ENCODE peak calls at places on chromosome 6, in seven cellular contexts. U is GM23248, O is heart right ventricle, C is A549, K is adipocyte, J is mammary epithelial cell, Y is psoas muscle. P is an unnamed sample.

GRCh38 chr6:149094156-149094555 is 223.4 kb upstream of the TAB2 start:
- DNase-seq in U (peak; percentile 27), O (no peak), C (no peak), K (peak; percentile 48), J (no peak), Y (no peak), P (no peak)

GRCh38 chr6:76792394-76792793 is 670.9 kb downstream of the HTR1B start:
- DNase-seq in U (peak; percentile 45), O (no peak), C (no peak), K (peak; percentile 44), J (peak; percentile 56), Y (no peak), P (no peak)

GRCh38 chr6:129875610-129876515 is 14.7 kb upstream of the TMEM244 start:
- DNase-seq in U (no peak), O (no peak), C (no peak), K (no peak), J (no peak), Y (no peak), P (no peak)

GRCh38 chr6:158536891-158537798 is 22.7 kb upstream of the TMEM181 start:
- DNase-seq in U (peak; percentile 32), O (no peak), C (no peak), K (peak; percentile 77), J (peak; percentile 25), Y (no peak), P (peak; percentile 64)

GRCh38 chr6:156933201-156934053 is 156.2 kb downstream of the ARID1B start:
- DNase-seq in U (no peak), O (no peak), C (no peak), K (no peak), J (no peak), Y (no peak), P (no peak)

GRCh38 chr6:52286798-52287432 is 2.4 kb upstream of the MCM3 start:
- DNase-seq in U (peak; percentile 82), O (peak; percentile 56), C (peak; percentile 73), K (peak; percentile 82), J (peak; percentile 53), Y (peak; percentile 60), P (peak; percentile 57)

GRCh38 chr6:14638932-14639875 is 521.6 kb downstream of the CD83 start:
- DNase-seq in U (peak; percentile 56), O (peak; percentile 67), C (no peak), K (no peak), J (no peak), Y (peak; percentile 85), P (no peak)

GRCh38 chr6:170403451-170403850 is 96.9 kb downstream of the FAM120B start:
- DNase-seq in U (peak; percentile 23), O (no peak), C (no peak), K (no peak), J (no peak), Y (no peak), P (no peak)

GRCh38 chr6:16284472-16284871 is 46.1 kb downstream of the GMPR start:
- DNase-seq in U (no peak), O (no peak), C (no peak), K (no peak), J (no peak), Y (peak; percentile 72), P (no peak)

GRCh38 chr6:30450548-30450907 is 38.8 kb upstream of the HLA-E start:
- DNase-seq in U (no peak), O (no peak), C (no peak), K (no peak), J (no peak), Y (no peak), P (no peak)
- H3K4me3 ChIP-seq in U (peak overlapping the region; percentile 55), O (peak overlapping the region; percentile 24), C (no peak overlapping the region), K (peak overlapping the region; percentile 17), J (no peak overlapping the region), Y (no peak overlapping the region), P (peak overlapping the region; percentile 37)

GRCh38 chr6:34237722-34238506 is 1.2 kb downstream of the HMGA1 start:
- DNase-seq in U (peak; percentile 63), O (peak; percentile 45), C (peak; percentile 62), K (peak; percentile 70), J (no peak), Y (peak; percentile 67), P (no peak)

GRCh38 chr6:34238507-34239239 is 2.0 kb downstream of the HMGA1 start:
- DNase-seq in U (peak; percentile 28), O (no peak), C (no peak), K (no peak), J (no peak), Y (peak; percentile 30), P (no peak)

GRCh38 chr6:34235605-34236422 is 859 bp upstream of the HMGA1 start:
- DNase-seq in U (peak; percentile 91), O (peak; percentile 62), C (peak; percentile 75), K (peak; percentile 72), J (no peak), Y (peak; percentile 70), P (no peak)

GRCh38 chr6:34236423-34237315 is at the start of gene HMGA1:
- DNase-seq in U (peak; percentile 95), O (peak; percentile 89), C (peak; percentile 90), K (peak; percentile 91), J (peak; percentile 77), Y (peak; percentile 95), P (peak; percentile 89)

GRCh38 chr6:34237316-34237721 is 646 bp downstream of the HMGA1 start:
- DNase-seq in U (peak; percentile 64), O (peak; percentile 39), C (no peak), K (peak; percentile 64), J (no peak), Y (peak; percentile 64), P (peak; percentile 21)
- H3K4me3 ChIP-seq in U (peak overlapping the region; percentile 97), O (peak overlapping the region; percentile 78), C (peak overlapping the region; percentile 83), K (peak overlapping the region; percentile 83), J (peak overlapping the region; percentile 76), Y (peak overlapping the region; percentile 91), P (peak overlapping the region; percentile 84)

GRCh38 chr6:115882771-115883170 is 177.9 kb downstream of the FRK start:
- DNase-seq in U (no peak), O (no peak), C (no peak), K (no peak), J (peak; percentile 46), Y (no peak), P (no peak)
- H3K4me3 ChIP-seq in U (no peak overlapping the region), O (no peak overlapping the region), C (no peak overlapping the region), K (no peak overlapping the region), J (no peak overlapping the region), Y (no peak overlapping the region), P (no peak overlapping the region)

GRCh38 chr6:102562713-102563112 is 1169.2 kb downstream of the GRIK2 start:
- DNase-seq in U (no peak), O (no peak), C (no peak), K (peak; percentile 61), J (no peak), Y (no peak), P (no peak)
- H3K4me3 ChIP-seq in U (no peak overlapping the region), O (no peak overlapping the region), C (no peak overlapping the region), K (no peak overlapping the region), J (no peak overlapping the region), Y (no peak overlapping the region), P (no peak overlapping the region)